ENCODE peak calls at places on chromosomes 12 and 14, in four cellular contexts. V, Q, Z and H are unnamed samples.

GRCh38 chr12:4027412-4027811 is 154.2 kb upstream of the PARP11 start:
- DNase-seq in Z (peak), Q (no peak), V (no peak), H (no peak)

GRCh38 chr14:23551266-23552028 is at the start of gene ZFHX2:
- DNase-seq in V (peak), Z (peak), Q (peak), H (peak)

GRCh38 chr14:100106260-100106659 is 41.0 kb downstream of the EVL start:
- DNase-seq in Z (no peak), Q (no peak), V (no peak), H (no peak)

GRCh38 chr14:32022938-32023466 is 54.1 kb upstream of the ARHGAP5 start:
- DNase-seq in Q (no peak), Z (no peak), V (no peak), H (no peak)

GRCh38 chr14:49954171-49954631 is 61.3 kb downstream of the ARF6 start:
- DNase-seq in V (no peak), Q (no peak), Z (no peak), H (no peak)

GRCh38 chr12:164207-164606 is 49.8 kb downstream of the SLC6A12 start:
- DNase-seq in Z (no peak), V (no peak), Q (no peak), H (no peak)

GRCh38 chr14:61472801-61473376 is 151.5 kb downstream of the PRKCH start:
- DNase-seq in Z (no peak), Q (no peak), V (no peak), H (no peak)

GRCh38 chr14:91389173-91389572 is 28.4 kb downstream of the CCDC88C start:
- DNase-seq in Z (no peak), Q (no peak), V (no peak), H (no peak)

GRCh38 chr12:88855301-88855700 is 275.0 kb upstream of the KITLG start:
- DNase-seq in Q (no peak), Z (no peak), V (no peak), H (no peak)

GRCh38 chr14:100408350-100409015 is 85.3 kb downstream of the SLC25A47 start:
- DNase-seq in Q (no peak), V (peak), Z (no peak), H (no peak)

GRCh38 chr14:20631821-20632389 is 9.6 kb downstream of the OR6S1 start:
- DNase-seq in V (peak), Q (peak), Z (peak), H (peak)

GRCh38 chr14:92093320-92093719 is 13.1 kb downstream of the ATXN3 start:
- DNase-seq in V (no peak), Q (peak), Z (no peak), H (no peak)

GRCh38 chr12:89593873-89594272 is 68.0 kb upstream of the POC1B start:
- DNase-seq in V (no peak), Q (no peak), Z (no peak), H (no peak)

GRCh38 chr12:6873094-6874006 is at the start of gene SPSB2:
- DNase-seq in Z (peak), Q (peak), V (peak), H (peak)

GRCh38 chr12:121060149-121061001 is 21.3 kb upstream of the OASL start:
- DNase-seq in Q (peak), V (peak), Z (peak), H (peak)

GRCh38 chr14:35341454-35342159 is 49.4 kb downstream of the PSMA6 start:
- DNase-seq in Q (peak), V (no peak), Z (peak), H (peak)

GRCh38 chr12:45732936-45733335 is 3.4 kb downstream of the ARID2 start:
- DNase-seq in Z (no peak), Q (no peak), V (no peak), H (no peak)

GRCh38 chr14:32027255-32027939 is 49.7 kb upstream of the ARHGAP5 start:
- DNase-seq in V (no peak), Q (no peak), Z (peak), H (no peak)

GRCh38 chr14:104967414-104968152 is 10.6 kb downstream of the AHNAK2 start:
- DNase-seq in Q (peak), V (no peak), Z (no peak), H (peak)

GRCh38 chr14:55432628-55433027 is 7.8 kb downstream of the TBPL2 start:
- DNase-seq in Z (no peak), Q (no peak), V (no peak), H (no peak)

GRCh38 chr12:51836012-51836832 is 12.3 kb downstream of the FIGNL2 start:
- DNase-seq in Q (no peak), Z (no peak), V (no peak), H (peak)

GRCh38 chr12:46722737-46723136 is 103.1 kb downstream of the SLC38A4 start:
- DNase-seq in Z (no peak), Q (no peak), V (no peak), H (no peak)

GRCh38 chr12:46944104-46944503 is 118.3 kb upstream of the SLC38A4 start:
- DNase-seq in Z (no peak), Q (no peak), V (no peak), H (no peak)

GRCh38 chr12:131641315-131641714 is 69.6 kb upstream of the SFSWAP start:
- DNase-seq in V (no peak), Q (no peak), Z (no peak), H (no peak)

GRCh38 chr14:98834119-98834518 is 437.9 kb downstream of the BCL11B start:
- DNase-seq in Z (no peak), Q (no peak), V (no peak), H (no peak)

GRCh38 chr12:22228022-22228875 is 106.3 kb downstream of the ST8SIA1 start:
- DNase-seq in Z (no peak), Q (no peak), V (no peak), H (no peak)

GRCh38 chr12:108772896-108773797 is 41.8 kb upstream of the CORO1C start:
- DNase-seq in V (no peak), Q (no peak), Z (no peak), H (no peak)

GRCh38 chr14:34345718-34346465 is 116.1 kb downstream of the SPTSSA start:
- DNase-seq in Q (no peak), V (no peak), Z (no peak), H (no peak)

GRCh38 chr12:21551811-21552469 is 25.8 kb downstream of the SPX start:
- DNase-seq in Z (no peak), V (no peak), Q (no peak), H (no peak)

GRCh38 chr12:118103231-118103600 is 595 bp downstream of the VSIG10 start:
- DNase-seq in V (no peak), Q (no peak), Z (no peak), H (no peak)

GRCh38 chr12:48003226-48004038 is 844 bp downstream of the COL2A1 start:
- DNase-seq in Q (no peak), Z (no peak), V (no peak), H (peak)

GRCh38 chr12:15268927-15269552 is 47.8 kb upstream of the RERG start:
- DNase-seq in Q (peak), V (peak), Z (peak), H (no peak)

GRCh38 chr12:92462049-92462448 is 240.7 kb upstream of the PLEKHG7 start:
- DNase-seq in Z (peak), V (no peak), Q (no peak), H (no peak)

DNA sequence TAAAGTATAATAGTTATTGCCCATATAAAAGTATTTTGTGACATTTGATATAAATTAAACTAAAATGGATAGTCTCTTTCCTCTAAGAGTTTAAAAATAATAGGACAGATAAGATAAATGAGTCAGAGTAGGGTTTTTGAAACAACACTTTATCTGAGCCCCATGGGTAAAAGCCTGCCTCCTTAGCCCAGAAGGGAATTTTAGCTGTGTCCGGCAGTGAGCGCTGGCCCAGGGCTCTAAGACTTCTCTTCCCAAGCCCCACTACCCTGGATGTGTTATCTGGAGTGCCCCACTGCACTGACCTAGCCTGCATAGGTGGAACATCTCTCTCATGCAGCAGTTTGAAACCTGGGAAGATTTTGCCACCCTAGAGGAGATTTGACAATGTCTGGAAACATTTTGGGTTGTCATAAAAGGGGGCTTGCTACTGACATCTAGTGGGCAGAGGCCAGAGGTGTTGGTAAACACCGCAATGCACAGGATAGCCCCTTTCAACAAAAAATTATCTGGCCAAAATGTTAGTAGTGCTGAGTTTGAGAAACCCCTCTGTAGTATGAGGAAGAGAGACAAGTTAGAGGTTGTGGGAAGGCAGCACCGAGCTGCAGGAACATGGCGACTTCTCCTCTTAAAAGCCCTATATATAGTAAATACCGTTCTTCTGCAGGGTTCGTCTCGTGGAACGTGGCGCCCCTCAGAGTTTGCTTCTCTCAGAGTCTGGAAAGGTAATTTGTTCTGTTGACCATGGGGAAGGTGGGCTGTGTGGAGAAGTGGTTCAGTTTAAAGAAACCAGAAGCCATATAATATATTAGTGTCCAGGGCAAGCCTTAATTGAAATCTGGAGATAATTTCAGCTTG is 29.3 kb upstream of the ATF1 start:
- DNase-seq in Z (peak), V (peak), Q (peak), H (peak)
- TF ChIP-seq FOXJ3 in Z (peak), V (no peak), Q (no peak), H (no peak)

GRCh38 chr14:97760050-97760449 is 962.9 kb downstream of the VRK1 start:
- DNase-seq in Z (no peak), V (no peak), Q (no peak), H (no peak)

GRCh38 chr14:97762386-97762785 is 965.2 kb downstream of the VRK1 start:
- DNase-seq in Z (no peak), V (no peak), Q (no peak), H (no peak)

DNA sequence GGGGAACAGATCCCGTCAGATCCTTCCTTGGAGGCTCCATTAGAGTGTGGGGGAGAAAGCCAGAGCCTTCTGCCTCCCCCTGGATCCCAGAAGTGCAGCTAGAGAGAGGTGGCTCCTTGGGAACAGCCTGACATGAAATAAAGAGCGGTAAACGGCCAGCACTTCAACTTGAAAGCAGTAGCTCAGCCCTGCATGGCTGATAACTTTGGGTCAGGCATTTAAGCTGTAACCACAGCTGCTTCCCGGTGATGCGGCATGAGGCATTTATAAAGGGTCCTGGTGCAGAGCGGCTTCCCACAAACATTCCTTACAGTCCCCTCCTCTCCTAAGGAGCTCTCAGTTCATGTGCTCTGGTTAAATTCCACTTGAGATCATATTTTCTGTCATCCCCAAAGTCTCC is 960.3 kb downstream of the VRK1 start:
- DNase-seq in Q (no peak), V (no peak), Z (no peak), H (no peak)
- TF ChIP-seq FOXJ3 in Q (no peak), V (no peak), Z (no peak), H (no peak)

GRCh38 chr14:22518073-22518472 is 71.0 kb downstream of the DAD1 start:
- DNase-seq in V (no peak), Z (no peak), Q (no peak), H (no peak)
- TF ChIP-seq FOXJ3 in V (no peak), Z (no peak), Q (no peak), H (no peak)

GRCh38 chr12:25433581-25434325 is 119.3 kb downstream of the LMNTD1 start:
- DNase-seq in V (no peak), Q (no peak), Z (no peak), H (no peak)

GRCh38 chr12:25433024-25433423 is 120.1 kb downstream of the LMNTD1 start:
- DNase-seq in Q (no peak), Z (no peak), V (no peak), H (no peak)

GRCh38 chr12:25436206-25436912 is 116.7 kb downstream of the LMNTD1 start:
- DNase-seq in Q (peak), V (peak), Z (peak), H (no peak)

GRCh38 chr12:25435431-25435830 is 117.7 kb downstream of the LMNTD1 start:
- DNase-seq in V (no peak), Z (no peak), Q (no peak), H (no peak)

DNA sequence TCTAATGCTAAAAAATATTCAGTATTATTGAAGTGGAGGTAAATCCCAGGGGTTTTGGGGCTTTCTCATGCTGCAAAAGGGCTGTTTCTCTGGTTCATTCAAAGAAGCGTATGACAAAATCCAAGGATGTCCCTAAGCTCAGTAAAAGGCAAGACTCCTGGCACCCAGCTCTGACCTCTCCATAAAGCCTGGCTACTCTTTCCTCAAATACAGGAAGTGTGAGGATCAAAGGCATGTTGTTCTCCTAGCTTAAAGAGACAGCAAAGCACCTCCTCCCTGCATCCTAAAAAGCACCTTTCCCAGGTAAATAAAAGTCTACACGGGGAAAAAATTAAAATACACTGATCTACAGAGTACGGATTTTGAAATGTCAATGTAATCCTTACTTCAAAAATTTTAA is 118.6 kb downstream of the LMNTD1 start:
- DNase-seq in Z (no peak), V (no peak), Q (no peak), H (no peak)
- TF ChIP-seq FOXJ3 in Z (no peak), V (no peak), Q (no peak), H (no peak)

DNA sequence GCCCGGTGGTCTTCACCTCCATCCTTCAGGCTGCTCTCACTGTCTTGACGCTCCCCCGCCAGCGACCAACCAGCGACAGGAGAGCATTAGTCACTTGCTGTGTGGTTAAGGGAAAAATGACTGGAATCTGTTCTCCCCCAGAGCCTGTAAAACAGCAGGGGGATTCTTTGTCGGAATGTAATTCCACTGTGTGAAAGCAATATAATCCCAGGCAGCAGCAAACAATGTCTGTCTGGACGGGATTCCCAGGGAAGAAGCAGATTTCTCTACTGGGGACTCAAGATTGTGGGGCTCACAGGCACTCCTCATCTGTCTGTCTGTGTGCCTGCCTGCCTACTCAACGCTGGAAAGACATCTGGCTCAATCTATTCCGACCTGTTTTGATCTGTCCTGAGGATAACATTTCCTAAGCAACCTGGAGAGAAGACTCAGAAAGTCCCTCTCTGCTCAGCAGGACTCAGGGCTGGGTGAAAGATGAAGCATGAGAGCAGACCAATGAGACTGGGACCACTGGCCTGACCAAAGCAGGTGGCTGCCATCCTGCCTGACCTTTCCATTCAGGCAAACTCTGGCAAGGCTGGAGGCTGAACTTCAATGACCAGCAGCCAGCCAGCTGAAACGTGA is 54.6 kb downstream of the NUAK1 start:
- DNase-seq in Q (no peak), Z (peak), V (no peak), H (peak)
- TF ChIP-seq FOXJ3 in Q (no peak), Z (no peak), V (no peak), H (no peak)

GRCh38 chr14:51776102-51776894 is 84.1 kb upstream of the GNG2 start:
- DNase-seq in Z (peak), Q (peak), V (peak), H (peak)
- TF ChIP-seq FOXJ3 in Z (no peak), Q (no peak), V (no peak), H (no peak)